ENCODE peak calls at places on chromosomes 5 and 9, in six cellular contexts. J is T-helper 2 cell, I is IMR-90, Z is astrocyte of the cerebellum, G is SW480, R is iris pigment epithelial cell. C is an unnamed sample.

GRCh38 chr5:123976393-123977029 is 464.5 kb downstream of the CSNK1G3 start:
- DNase-seq in G (no peak), J (no peak), Z (no peak), R (no peak), I (no peak), C (no peak)

GRCh38 chr9:91126761-91127420 is 234.8 kb downstream of the AUH start:
- DNase-seq in I (peak; percentile 95), J (no peak), R (peak; percentile 64), G (no peak), Z (no peak), C (no peak)

GRCh38 chr5:167821669-167822068 is 469.8 kb upstream of the WWC1 start:
- DNase-seq in G (no peak), I (no peak), R (no peak), Z (no peak), J (no peak), C (no peak)

GRCh38 chr5:35902032-35902681 is 36.3 kb downstream of the CAPSL start:
- DNase-seq in Z (no peak), R (peak; percentile 67), G (no peak), I (peak; percentile 62), J (no peak), C (no peak)

GRCh38 chr5:137207023-137207760 is 291.9 kb downstream of the SPOCK1 start:
- DNase-seq in R (no peak), Z (no peak), J (no peak), G (no peak), I (no peak), C (no peak)

GRCh38 chr5:180601591-180602480 is 10.5 kb upstream of the SCGB3A1 start:
- DNase-seq in I (no peak), G (no peak), Z (no peak), J (no peak), R (no peak), C (peak; percentile 3)

GRCh38 chr5:14721990-14722656 is 57.6 kb downstream of the OTULIN start:
- DNase-seq in Z (no peak), R (peak; percentile 28), I (peak; percentile 53), J (no peak), G (no peak), C (no peak)

GRCh38 chr5:94830520-94830919 is 212.1 kb downstream of the SLF1 start:
- DNase-seq in Z (no peak), J (no peak), R (peak; percentile 26), G (no peak), I (no peak), C (no peak)

GRCh38 chr5:80204808-80205614 is 50.8 kb downstream of the SERINC5 start:
- DNase-seq in Z (no peak), R (peak; percentile 47), I (peak; percentile 76), J (no peak), G (no peak), C (peak; percentile 36)

GRCh38 chr5:14039576-14039975 is 95.1 kb upstream of the DNAH5 start:
- DNase-seq in G (no peak), J (no peak), Z (no peak), I (peak; percentile 84), R (peak; percentile 59), C (no peak)

GRCh38 chr9:32404856-32405255 is 20.4 kb downstream of the ACO1 start:
- DNase-seq in J (no peak), G (no peak), Z (no peak), I (no peak), R (no peak), C (no peak)

GRCh38 chr5:8601831-8602354 is 732.9 kb downstream of the MTRR start:
- DNase-seq in I (peak; percentile 13), R (peak; percentile 21), Z (no peak), J (no peak), G (no peak), C (no peak)

GRCh38 chr5:173969167-173970049 is 19.6 kb upstream of the C5orf47 start:
- DNase-seq in G (peak; percentile 49), I (peak; percentile 88), R (peak; percentile 85), Z (no peak), J (no peak), C (no peak)

GRCh38 chr9:109910616-109911568 is 130.9 kb downstream of the PALM2AKAP2 start:
- DNase-seq in R (peak; percentile 72), J (no peak), Z (no peak), I (peak; percentile 88), G (peak; percentile 30), C (no peak)

C was measured in heart right ventricle.